ENCODE peak calls at places on chromosome 2, in five cellular contexts. V, Y, L, C and R are unnamed samples.

GRCh38 chr2:152350155-152350679 is 15.2 kb downstream of the FMNL2 start:
- DNase-seq in Y (no peak), C (no peak), V (no peak), L (no peak), R (no peak)

GRCh38 chr2:105521616-105522015 is 122.8 kb upstream of the FHL2 start:
- DNase-seq in V (no peak), C (no peak), L (no peak), Y (no peak), R (no peak)

GRCh38 chr2:156110890-156111289 is 221.6 kb downstream of the NR4A2 start:
- DNase-seq in C (no peak), Y (no peak), L (no peak), V (no peak), R (no peak)

GRCh38 chr2:96264656-96265348 is 995 bp downstream of the TMEM127 start:
- DNase-seq in V (no peak), C (peak), Y (no peak), L (no peak), R (peak)

GRCh38 chr2:166180951-166181812 is 53.4 kb upstream of the SCN1A start:
- DNase-seq in Y (no peak), L (no peak), V (peak), C (peak), R (peak)

GRCh38 chr2:226583715-226584114 is 215.9 kb downstream of the IRS1 start:
- DNase-seq in Y (no peak), L (no peak), C (no peak), V (no peak), R (no peak)

GRCh38 chr2:73004466-73004865 is 67.0 kb downstream of the SFXN5 start:
- DNase-seq in C (no peak), Y (peak), V (no peak), L (no peak), R (no peak)

GRCh38 chr2:47803770-47804169 is 20.8 kb downstream of the MSH6 start:
- DNase-seq in V (no peak), Y (no peak), C (no peak), L (no peak), R (no peak)

GRCh38 chr2:18487266-18487665 is 73.2 kb downstream of the RDH14 start:
- DNase-seq in Y (no peak), V (no peak), C (no peak), L (no peak), R (no peak)

GRCh38 chr2:119218478-119219064 is 5.1 kb upstream of the STEAP3 start:
- DNase-seq in L (no peak), C (no peak), V (peak), Y (no peak), R (no peak)

GRCh38 chr2:230974096-230974913 is 21.6 kb upstream of the SPATA3 start:
- DNase-seq in L (peak), C (no peak), V (no peak), Y (no peak), R (peak)

GRCh38 chr2:6352906-6353515 is 512.7 kb downstream of the CMPK2 start:
- DNase-seq in C (peak), V (peak), Y (no peak), L (no peak), R (no peak)

GRCh38 chr2:167732251-167732788 is 515.1 kb downstream of the STK39 start:
- DNase-seq in V (no peak), C (no peak), L (no peak), Y (no peak), R (no peak)

GRCh38 chr2:109330056-109330455 is 201.1 kb downstream of the SH3RF3 start:
- DNase-seq in Y (no peak), C (no peak), L (no peak), V (no peak), R (no peak)

GRCh38 chr2:177051278-177051677 is 161.3 kb upstream of the HNRNPA3 start:
- DNase-seq in L (no peak), Y (no peak), C (no peak), V (no peak), R (no peak)

GRCh38 chr2:216942016-216942415 is 82.2 kb upstream of the TNP1 start:
- DNase-seq in C (no peak), L (no peak), V (no peak), Y (no peak), R (no peak)

GRCh38 chr2:85503168-85503610 is 35.8 kb upstream of the MAT2A start:
- DNase-seq in C (no peak), V (no peak), Y (peak), L (no peak), R (no peak)

GRCh38 chr2:149169653-149170052 is 131.2 kb downstream of the LYPD6B start:
- DNase-seq in V (no peak), Y (no peak), C (no peak), L (no peak), R (no peak)

GRCh38 chr2:232162191-232162590 is 200.7 kb downstream of the DIS3L2 start:
- DNase-seq in C (no peak), Y (no peak), V (no peak), L (no peak), R (no peak)

GRCh38 chr2:20484810-20485611 is 38.1 kb downstream of the RHOB start:
- DNase-seq in C (peak), Y (peak), V (peak), L (no peak), R (no peak)

GRCh38 chr2:69104281-69104680 is 91.3 kb downstream of the ANTXR1 start:
- DNase-seq in V (no peak), L (no peak), Y (no peak), C (no peak), R (no peak)

GRCh38 chr2:188077757-188078156 is 213.9 kb upstream of the GULP1 start:
- DNase-seq in Y (no peak), L (no peak), V (no peak), C (no peak), R (no peak)

GRCh38 chr2:140154271-140154670 is 1374.1 kb upstream of the NXPH2 start:
- DNase-seq in C (no peak), L (no peak), Y (no peak), V (no peak), R (no peak)

GRCh38 chr2:155310589-155310988 is 612.1 kb downstream of the KCNJ3 start:
- DNase-seq in V (no peak), C (no peak), Y (no peak), L (no peak), R (no peak)

GRCh38 chr2:191892391-191892790 is 45.5 kb upstream of the CAVIN2 start:
- DNase-seq in Y (no peak), L (no peak), V (peak), C (no peak), R (no peak)

GRCh38 chr2:86017901-86018896 is 87.5 kb downstream of the POLR1A start:
- DNase-seq in C (no peak), V (peak), L (no peak), Y (peak), R (no peak)

GRCh38 chr2:72813841-72814240 is 12.0 kb downstream of the EXOC6B start:
- DNase-seq in L (no peak), V (no peak), Y (no peak), C (no peak), R (no peak)

GRCh38 chr2:126507425-126507867 is 148.5 kb upstream of the GYPC start:
- DNase-seq in C (no peak), Y (no peak), L (no peak), V (no peak), R (no peak)

GRCh38 chr2:104078431-104079157 is 775.3 kb upstream of the POU3F3 start:
- DNase-seq in V (no peak), C (peak), L (no peak), Y (no peak), R (no peak)

GRCh38 chr2:179579744-179580143 is 281.7 kb downstream of the ZNF385B start:
- DNase-seq in L (no peak), Y (no peak), V (no peak), C (no peak), R (no peak)

GRCh38 chr2:6310186-6310909 is 555.4 kb downstream of the CMPK2 start:
- DNase-seq in Y (no peak), C (no peak), V (no peak), L (no peak), R (no peak)

GRCh38 chr2:10245661-10246060 is 57.0 kb upstream of the HPCAL1 start:
- DNase-seq in L (no peak), V (no peak), C (no peak), Y (peak), R (no peak)

GRCh38 chr2:118105497-118105896 is 17.2 kb downstream of the INSIG2 start:
- DNase-seq in L (no peak), V (no peak), C (no peak), Y (no peak), R (no peak)

GRCh38 chr2:72572501-72572900 is 253.3 kb downstream of the EXOC6B start:
- DNase-seq in Y (no peak), V (no peak), L (no peak), C (no peak), R (no peak)

GRCh38 chr2:151408788-151409600 is 708 bp upstream of the RIF1 start:
- DNase-seq in V (no peak), L (no peak), C (no peak), Y (no peak), R (no peak)

GRCh38 chr2:70381235-70381634 is 79.4 kb upstream of the FAM136A start:
- DNase-seq in C (no peak), Y (no peak), V (no peak), L (no peak), R (no peak)